ENCODE peak calls at places on chromosome 10, in seven cellular contexts. H is A549, R is tibial artery, T is brain microvascular endothelial cell, A is GM06990, L is A673, W is cardiac muscle cell. J is an unnamed sample.
A peak's percentile ranks its signal among the peaks of the same experiment; 100 is the strongest.

GRCh38 chr10:48658243-48658888 is 26.3 kb upstream of the WDFY4 start:
- DNase-seq in H (peak; percentile 66), R (peak; percentile 81), T (peak; percentile 66), A (no peak), L (peak; percentile 63), W (peak; percentile 73), J (peak; percentile 61)

GRCh38 chr10:21166557-21167287 is 269.6 kb upstream of the NEBL start:
- DNase-seq in H (no peak), R (no peak), T (no peak), A (no peak), L (no peak), W (no peak), J (no peak)

GRCh38 chr10:104333037-104333727 is 5.1 kb downstream of the ITPRIP start:
- DNase-seq in H (no peak), R (peak; percentile 65), T (no peak), A (no peak), L (no peak), W (peak; percentile 47), J (no peak)

GRCh38 chr10:1109795-1110673 is 53.8 kb downstream of the WDR37 start:
- DNase-seq in H (peak; percentile 89), R (no peak), T (peak; percentile 79), A (peak; percentile 65), L (peak; percentile 94), W (peak; percentile 86), J (peak; percentile 69)

GRCh38 chr10:12513775-12514663 is 164.7 kb downstream of the CAMK1D start:
- DNase-seq in H (no peak), R (no peak), T (no peak), A (no peak), L (peak; percentile 88), W (peak; percentile 30), J (no peak)

GRCh38 chr10:43452356-43452914 is 15.5 kb downstream of the ZNF487 start:
- DNase-seq in H (no peak), R (no peak), T (no peak), A (no peak), L (no peak), W (no peak), J (no peak)

GRCh38 chr10:84308481-84309304 is 19.7 kb upstream of the CCSER2 start:
- DNase-seq in H (no peak), R (no peak), T (peak; percentile 85), A (peak; percentile 41), L (peak; percentile 83), W (peak; percentile 68), J (peak; percentile 93)

GRCh38 chr10:44952779-44953231 is 6.8 kb upstream of the RASSF4 start:
- DNase-seq in H (no peak), R (peak; percentile 13), T (no peak), A (no peak), L (no peak), W (no peak), J (no peak)

GRCh38 chr10:69662173-69662685 is 32.2 kb downstream of the FAM241B start:
- DNase-seq in H (no peak), R (no peak), T (no peak), A (no peak), L (no peak), W (no peak), J (no peak)

GRCh38 chr10:17354781-17355180 is 99.6 kb downstream of the ST8SIA6 start:
- DNase-seq in H (no peak), R (no peak), T (no peak), A (no peak), L (no peak), W (peak; percentile 49), J (no peak)

GRCh38 chr10:56633876-56634452 is 272.9 kb upstream of the ZWINT start:
- DNase-seq in H (no peak), R (no peak), T (no peak), A (peak; percentile 67), L (no peak), W (no peak), J (no peak)

GRCh38 chr10:114271014-114271778 is 32.1 kb downstream of the VWA2 start:
- DNase-seq in H (no peak), R (peak; percentile 34), T (no peak), A (no peak), L (no peak), W (no peak), J (peak; percentile 13)

GRCh38 chr10:48708144-48708543 is 23.5 kb downstream of the WDFY4 start:
- DNase-seq in H (no peak), R (peak; percentile 51), T (peak; percentile 50), A (no peak), L (no peak), W (peak; percentile 46), J (no peak)

GRCh38 chr10:7411671-7412481 is 1.0 kb upstream of the SFMBT2 start:
- DNase-seq in H (no peak), R (no peak), T (no peak), A (peak; percentile 53), L (no peak), W (no peak), J (no peak)

GRCh38 chr10:28914721-28915120 is 237.4 kb downstream of the BAMBI start:
- DNase-seq in H (no peak), R (no peak), T (peak; percentile 22), A (no peak), L (peak; percentile 41), W (no peak), J (no peak)

GRCh38 chr10:48516878-48517277 is 88.0 kb downstream of the ARHGAP22 start:
- DNase-seq in H (no peak), R (no peak), T (no peak), A (no peak), L (no peak), W (no peak), J (no peak)

GRCh38 chr10:88689366-88689765 is 16.7 kb upstream of the LIPK start:
- DNase-seq in H (no peak), R (no peak), T (no peak), A (no peak), L (no peak), W (no peak), J (no peak)

GRCh38 chr10:49175587-49176309 is 12.4 kb downstream of the TMEM273 start:
- DNase-seq in H (no peak), R (peak; percentile 65), T (no peak), A (no peak), L (no peak), W (no peak), J (no peak)

GRCh38 chr10:3886191-3886590 is 101.2 kb upstream of the KLF6 start:
- DNase-seq in H (peak; percentile 87), R (no peak), T (peak; percentile 83), A (no peak), L (no peak), W (peak; percentile 70), J (no peak)

GRCh38 chr10:8061274-8062211 is 7.1 kb downstream of the GATA3 start:
- DNase-seq in H (no peak), R (no peak), T (no peak), A (peak; percentile 52), L (no peak), W (no peak), J (peak; percentile 71)

GRCh38 chr10:47181057-47181849 is 118.7 kb upstream of the GDF10 start:
- DNase-seq in H (no peak), R (no peak), T (no peak), A (no peak), L (no peak), W (no peak), J (no peak)

GRCh38 chr10:114881462-114881861 is 56.5 kb upstream of the TRUB1 start:
- DNase-seq in H (no peak), R (no peak), T (no peak), A (no peak), L (peak; percentile 69), W (no peak), J (no peak)

GRCh38 chr10:22156750-22157149 is 61.1 kb downstream of the EBLN1 start:
- DNase-seq in H (no peak), R (no peak), T (no peak), A (no peak), L (peak; percentile 3), W (peak; percentile 20), J (no peak)

GRCh38 chr10:1661861-1662260 is 75.5 kb downstream of the ADARB2 start:
- DNase-seq in H (no peak), R (peak; percentile 5), T (no peak), A (peak; percentile 71), L (no peak), W (no peak), J (no peak)

GRCh38 chr10:124010563-124011131 is 82.8 kb downstream of the CHST15 start:
- DNase-seq in H (no peak), R (no peak), T (no peak), A (no peak), L (no peak), W (no peak), J (no peak)
- TF ChIP-seq CTCF in H (no peak), R (no peak), T (no peak), A (no peak), L (no peak), W (no peak), J (no peak)

DNA sequence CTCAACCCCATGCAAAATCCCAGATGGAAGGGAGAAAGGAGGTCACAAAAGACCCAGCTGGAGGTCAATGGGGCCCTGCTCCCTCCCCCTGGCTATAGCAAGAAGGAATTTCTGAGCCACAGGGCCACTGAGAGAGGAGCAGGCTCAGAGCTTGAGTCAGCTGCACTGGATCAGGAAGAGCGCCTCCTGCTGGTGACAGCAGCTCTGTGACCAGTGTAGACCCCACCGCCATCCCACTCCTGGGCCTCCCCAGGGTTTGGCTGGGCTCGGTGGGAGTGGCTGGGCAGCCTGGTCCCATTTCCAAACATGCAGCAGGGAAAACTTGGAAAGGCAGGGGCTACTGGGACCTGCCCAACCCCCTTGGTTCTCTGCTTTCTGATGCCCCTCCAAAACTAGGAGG is 31.5 kb upstream of the PRLHR start:
- DNase-seq in H (no peak), R (no peak), T (no peak), A (no peak), L (no peak), W (no peak), J (no peak)
- TF ChIP-seq CTCF in H (no peak), R (no peak), T (peak; percentile 19), A (peak; percentile 67), L (peak; percentile 55), W (no peak), J (peak; percentile 23)

DNA sequence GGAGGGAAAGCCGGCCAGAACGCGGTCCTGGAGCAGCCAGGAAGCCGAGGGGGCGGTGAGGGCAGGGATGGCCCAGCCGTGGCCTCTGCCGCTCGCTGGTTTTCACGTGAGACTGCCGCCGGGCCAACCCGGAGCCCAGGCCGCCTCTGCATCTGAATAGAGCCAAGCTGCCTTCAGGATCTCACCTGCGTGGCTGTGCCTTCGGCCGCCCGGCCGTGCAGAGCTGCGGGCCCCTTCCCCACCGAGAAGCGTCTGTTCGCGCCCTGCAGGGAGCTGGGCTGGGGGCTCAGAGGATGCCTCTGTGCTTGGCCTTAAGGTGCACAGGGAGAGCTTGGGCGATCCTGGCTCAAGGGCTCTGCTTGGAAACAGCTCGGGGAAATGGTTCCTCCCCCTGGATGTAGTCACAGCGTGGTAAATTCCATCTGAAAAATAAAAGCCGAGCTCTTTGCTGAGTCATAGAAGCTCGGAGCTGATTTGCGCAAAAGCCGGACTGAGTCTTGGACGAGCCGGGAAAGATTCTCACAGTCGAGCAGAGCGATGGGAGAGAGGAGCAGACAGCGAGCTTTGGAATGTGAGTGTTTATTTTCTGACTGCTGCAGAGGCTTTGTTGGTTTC is at the start of gene JAKMIP3:
- DNase-seq in H (peak; percentile 83), R (peak; percentile 74), T (peak; percentile 93), A (no peak), L (peak; percentile 76), W (peak; percentile 92), J (peak; percentile 23)
- TF ChIP-seq CTCF in H (no peak), R (no peak), T (no peak), A (no peak), L (no peak), W (no peak), J (no peak)

DNA sequence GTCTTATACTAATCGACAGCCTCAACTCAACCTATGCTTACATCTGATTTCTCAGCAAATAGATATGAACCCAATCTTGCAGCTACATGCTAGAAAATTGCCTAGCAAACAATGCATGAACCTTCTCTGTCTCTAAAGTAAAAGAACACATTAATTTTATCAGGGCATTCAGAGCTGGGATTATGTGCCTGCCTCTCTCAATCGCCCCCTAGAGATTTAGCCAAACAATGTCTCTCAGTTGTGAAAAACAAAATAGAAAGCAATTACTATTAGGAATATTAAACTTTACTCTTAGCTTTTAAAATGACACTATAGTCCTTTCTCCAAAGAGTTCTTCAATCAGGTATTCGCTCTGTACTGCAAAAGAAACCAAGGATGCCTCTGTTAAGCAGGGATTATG is 737.1 kb downstream of the PARD3 start:
- DNase-seq in H (no peak), R (no peak), T (no peak), A (no peak), L (no peak), W (no peak), J (no peak)
- TF ChIP-seq CTCF in H (no peak), R (no peak), T (peak; percentile 41), A (no peak), L (peak; percentile 36), W (peak; percentile 16), J (no peak)

J was measured in endothelial cell of umbilical vein.